ENCODE peak calls at places on chromosomes 2 and 18, in nine cellular contexts. L is glomerular endothelial cell, P is NCI-H1092 treated with DMSO at 0.1 percent for 48 hours, G is lower lobe of right lung, A is KG1, R is K562, B is amniotic epithelial cell, J is cortex of kidney, K is NCI-H1105. F is an unnamed sample.

GRCh38 chr2:150705767-150706166 is 218.3 kb upstream of the RND3 start:
- DNase-seq in K (no peak), R (no peak), G (no peak), P (no peak), A (no peak), J (no peak), B (no peak), L (no peak), F (no peak)

GRCh38 chr2:146867472-146867986 is 977.3 kb upstream of the ACVR2A start:
- DNase-seq in P (no peak), A (no peak), G (no peak), J (no peak), B (no peak), K (no peak), L (no peak), R (no peak), F (no peak)

GRCh38 chr2:30404354-30405265 is 42.4 kb upstream of the LCLAT1 start:
- DNase-seq in P (peak), A (no peak), J (no peak), K (no peak), G (no peak), R (no peak), L (no peak), B (no peak), F (no peak)

GRCh38 chr2:233350708-233351107 is 3.6 kb upstream of the DGKD start:
- DNase-seq in P (no peak), R (peak), L (peak), J (no peak), K (peak), G (no peak), B (peak), A (no peak), F (no peak)

GRCh38 chr2:164009801-164010337 is 274.1 kb upstream of the FIGN start:
- DNase-seq in A (no peak), J (no peak), B (no peak), L (no peak), K (no peak), G (no peak), R (no peak), P (peak), F (no peak)

GRCh38 chr2:236795176-236795860 is 225.7 kb downstream of the ACKR3 start:
- DNase-seq in K (no peak), G (no peak), R (no peak), L (no peak), B (no peak), P (no peak), A (no peak), J (no peak), F (no peak)

GRCh38 chr2:171185941-171186340 is 25.2 kb upstream of the TLK1 start:
- DNase-seq in L (no peak), G (no peak), B (no peak), R (no peak), P (no peak), A (no peak), J (no peak), K (no peak), F (no peak)

GRCh38 chr2:191178806-191179514 is 28.2 kb upstream of the STAT4 start:
- DNase-seq in A (no peak), P (no peak), L (no peak), G (no peak), R (no peak), K (no peak), J (no peak), B (peak), F (no peak)

GRCh38 chr2:43995733-43996533 is at the start of gene LRPPRC:
- DNase-seq in K (peak), P (peak), L (peak), R (peak), J (peak), G (peak), B (peak), A (peak), F (peak)

GRCh38 chr18:10140461-10140911 is 226.7 kb downstream of the VAPA start:
- DNase-seq in R (no peak), L (no peak), P (no peak), J (no peak), B (peak), A (no peak), K (no peak), G (no peak), F (no peak)

GRCh38 chr2:213252206-213252605 is 32.1 kb upstream of the SPAG16 start:
- DNase-seq in J (no peak), B (no peak), K (no peak), L (no peak), A (no peak), G (no peak), P (no peak), R (no peak), F (no peak)

GRCh38 chr2:235669269-235669831 is 175.5 kb downstream of the AGAP1 start:
- DNase-seq in R (no peak), J (no peak), G (peak), P (peak), L (no peak), A (no peak), B (peak), K (peak), F (no peak)

GRCh38 chr2:174012347-174013309 is 47.5 kb upstream of the SP3 start:
- DNase-seq in K (no peak), R (no peak), G (peak), A (no peak), L (no peak), J (no peak), P (no peak), B (peak), F (peak)

GRCh38 chr2:75100011-75100680 is 99.2 kb downstream of the TACR1 start:
- DNase-seq in L (no peak), A (no peak), R (no peak), G (no peak), B (peak), K (peak), J (no peak), P (no peak), F (no peak)

GRCh38 chr18:58398648-58399398 is 230.1 kb downstream of the ALPK2 start:
- DNase-seq in A (no peak), L (no peak), P (no peak), B (no peak), K (no peak), G (no peak), R (no peak), J (no peak), F (no peak)

GRCh38 chr2:69269330-69269729 is 117.7 kb downstream of the GFPT1 start:
- DNase-seq in R (no peak), P (no peak), B (peak), L (no peak), J (no peak), K (no peak), G (no peak), A (no peak), F (no peak)

GRCh38 chr2:24756789-24757188 is 36.4 kb downstream of the PTRHD1 start:
- DNase-seq in G (no peak), P (no peak), B (no peak), K (no peak), R (no peak), J (no peak), A (no peak), L (no peak), F (no peak)